ENCODE peak calls at places on chromosomes 12 and 14, in four cellular contexts. V, T, G and N are unnamed samples. For H3K9me3, the result is how much of the 10 kb centered on the place peaks cover.

GRCh38 chr12:124680863-124681778 is 113.7 kb upstream of the NCOR2 start:
- DNase-seq in T (peak), V (peak), G (no peak), N (peak)

GRCh38 chr14:38883127-38883526 is 219.9 kb downstream of the SEC23A start:
- DNase-seq in T (no peak), G (no peak), V (no peak), N (no peak)

GRCh38 chr12:28253175-28253641 is 63.0 kb downstream of the CCDC91 start:
- DNase-seq in V (no peak), G (peak), T (no peak), N (no peak)

GRCh38 chr12:112848972-112849371 is 57.4 kb downstream of the RPH3A start:
- DNase-seq in T (no peak), V (no peak), G (no peak), N (no peak)

GRCh38 chr12:25959069-25959961 is 833 bp downstream of the RASSF8 start:
- DNase-seq in G (no peak), V (peak), T (peak), N (peak)

GRCh38 chr14:87772854-87773253 is 220.1 kb downstream of the GALC start:
- DNase-seq in T (no peak), G (no peak), V (no peak), N (no peak)

GRCh38 chr12:65608319-65608916 is 215.9 kb upstream of the HMGA2 start:
- DNase-seq in T (no peak), V (no peak), G (no peak), N (no peak)

GRCh38 chr12:89648211-89648930 is 60.3 kb downstream of the ATP2B1 start:
- DNase-seq in G (no peak), T (no peak), V (no peak), N (no peak)

GRCh38 chr12:857611-858010 is 91.9 kb downstream of the RAD52 start:
- DNase-seq in G (no peak), T (no peak), V (no peak), N (no peak)

GRCh38 chr14:41604793-41605534 is 1.7 kb upstream of the LRFN5 start:
- DNase-seq in V (peak), T (no peak), G (no peak), N (peak)

GRCh38 chr14:34498684-34499412 is 36.8 kb upstream of the SPTSSA start:
- DNase-seq in G (no peak), T (no peak), V (no peak), N (no peak)

GRCh38 chr12:57983150-57983857 is 41.9 kb downstream of the ATP23 start:
- DNase-seq in G (no peak), T (no peak), V (no peak), N (peak)

GRCh38 chr12:52029686-52030085 is 21.6 kb upstream of the NR4A1 start:
- DNase-seq in G (no peak), V (peak), T (no peak), N (no peak)

GRCh38 chr14:44820230-44820964 is 141.3 kb downstream of the KLHL28 start:
- DNase-seq in V (no peak), T (no peak), G (no peak), N (no peak)

GRCh38 chr12:43336962-43337555 is 214.9 kb downstream of the ADAMTS20 start:
- DNase-seq in G (no peak), V (no peak), T (no peak), N (no peak)

GRCh38 chr12:94873368-94874085 is 130.0 kb downstream of the NDUFA12 start:
- DNase-seq in V (peak), T (no peak), G (no peak), N (peak)

GRCh38 chr12:5251786-5252185 is 180.1 kb upstream of the NTF3 start:
- DNase-seq in T (no peak), V (no peak), G (no peak), N (no peak)

GRCh38 chr14:26286066-26286791 is 311.6 kb downstream of the NOVA1 start:
- DNase-seq in G (no peak), V (no peak), T (no peak), N (no peak)

GRCh38 chr14:74140374-74140850 is 55.7 kb downstream of the LIN52 start:
- DNase-seq in G (no peak), T (peak), V (no peak), N (peak)

GRCh38 chr12:19304149-19304780 is 135.0 kb upstream of the AEBP2 start:
- DNase-seq in V (no peak), G (no peak), T (no peak), N (no peak)

GRCh38 chr14:79831198-79831890 is 380.0 kb downstream of the DIO2 start:
- DNase-seq in T (no peak), G (no peak), V (no peak), N (no peak)

GRCh38 chr12:24573621-24574020 is 375.3 kb downstream of the BCAT1 start:
- DNase-seq in G (no peak), V (no peak), T (no peak), N (no peak)

GRCh38 chr12:68885381-68885780 is 47.6 kb downstream of the CPM start:
- DNase-seq in T (no peak), V (no peak), G (no peak), N (no peak)

GRCh38 chr14:74794947-74795346 is 31.8 kb downstream of the YLPM1 start:
- DNase-seq in T (no peak), V (no peak), G (no peak), N (no peak)

GRCh38 chr12:117797202-117797601 is 171.6 kb downstream of the KSR2 start:
- DNase-seq in G (no peak), T (no peak), V (no peak), N (no peak)
- H3K9me3 ChIP-seq in G (under half), T (under half), V (under half), N (under half)

GRCh38 chr12:104605685-104606084 is 148.9 kb downstream of the CHST11 start:
- DNase-seq in V (no peak), G (no peak), T (peak), N (peak)
- H3K4me3 ChIP-seq in V (no peak), G (no peak), T (no peak), N (no peak)

GRCh38 chr14:99589651-99590530 is 14.1 kb downstream of the CCDC85C start:
- DNase-seq in V (no peak), T (no peak), G (no peak), N (no peak)

GRCh38 chr14:99593971-99594841 is 9.8 kb downstream of the CCDC85C start:
- DNase-seq in V (no peak), G (no peak), T (no peak), N (peak)

GRCh38 chr14:99590746-99591555 is 13.1 kb downstream of the CCDC85C start:
- DNase-seq in G (no peak), V (no peak), T (no peak), N (no peak)

GRCh38 chr14:99592933-99593753 is 10.9 kb downstream of the CCDC85C start:
- DNase-seq in V (no peak), T (no peak), G (no peak), N (no peak)

GRCh38 chr14:99592394-99592793 is 11.6 kb downstream of the CCDC85C start:
- DNase-seq in V (no peak), T (no peak), G (no peak), N (no peak)
- H3K27ac ChIP-seq in V (no peak), T (no peak), G (no peak), N (peak)

DNA sequence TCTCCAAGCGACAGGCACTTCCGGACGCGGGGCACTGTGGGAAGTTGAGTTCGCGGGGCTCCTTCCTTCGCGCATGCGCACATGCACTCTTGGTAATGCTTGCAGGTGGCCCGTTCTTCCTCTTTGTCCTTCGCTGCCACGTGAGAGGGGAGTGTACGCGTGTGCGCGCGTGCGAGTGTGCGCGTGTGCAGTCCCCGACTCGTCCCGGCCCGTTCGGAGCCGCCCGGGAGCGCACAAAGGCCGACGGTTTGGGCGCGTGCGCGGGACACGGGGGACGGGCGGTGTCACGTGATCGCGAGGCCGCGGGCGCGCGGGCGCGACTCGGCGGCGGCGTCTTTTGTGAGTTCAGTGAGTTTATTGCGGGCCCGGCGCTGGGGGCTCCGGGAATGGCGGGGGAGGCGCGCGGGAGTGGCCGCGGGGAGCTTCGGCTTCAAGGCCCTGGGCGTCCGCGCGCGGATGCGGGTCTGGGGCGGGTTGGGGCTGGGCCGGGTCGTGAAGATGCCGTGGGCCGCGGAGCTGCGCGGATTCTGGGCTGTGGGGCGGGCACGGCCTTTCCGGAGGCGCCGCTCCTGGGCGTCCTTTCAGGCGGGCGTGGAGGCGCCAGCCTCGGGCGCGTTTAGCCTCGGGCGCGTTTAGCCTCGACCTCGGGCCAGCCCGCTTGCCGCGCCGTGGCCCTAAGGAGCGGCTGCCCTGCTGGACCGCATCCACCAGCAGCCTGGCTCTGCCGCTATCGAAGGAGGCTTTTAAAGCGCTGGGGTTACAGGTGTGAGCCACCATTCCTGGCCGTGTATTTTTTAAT is at the start of gene ZNF84:
- DNase-seq in G (peak), V (peak), T (peak), N (peak)
- H3K9me3 ChIP-seq in G (under half), V (under half), T (under half), N (under half)

DNA sequence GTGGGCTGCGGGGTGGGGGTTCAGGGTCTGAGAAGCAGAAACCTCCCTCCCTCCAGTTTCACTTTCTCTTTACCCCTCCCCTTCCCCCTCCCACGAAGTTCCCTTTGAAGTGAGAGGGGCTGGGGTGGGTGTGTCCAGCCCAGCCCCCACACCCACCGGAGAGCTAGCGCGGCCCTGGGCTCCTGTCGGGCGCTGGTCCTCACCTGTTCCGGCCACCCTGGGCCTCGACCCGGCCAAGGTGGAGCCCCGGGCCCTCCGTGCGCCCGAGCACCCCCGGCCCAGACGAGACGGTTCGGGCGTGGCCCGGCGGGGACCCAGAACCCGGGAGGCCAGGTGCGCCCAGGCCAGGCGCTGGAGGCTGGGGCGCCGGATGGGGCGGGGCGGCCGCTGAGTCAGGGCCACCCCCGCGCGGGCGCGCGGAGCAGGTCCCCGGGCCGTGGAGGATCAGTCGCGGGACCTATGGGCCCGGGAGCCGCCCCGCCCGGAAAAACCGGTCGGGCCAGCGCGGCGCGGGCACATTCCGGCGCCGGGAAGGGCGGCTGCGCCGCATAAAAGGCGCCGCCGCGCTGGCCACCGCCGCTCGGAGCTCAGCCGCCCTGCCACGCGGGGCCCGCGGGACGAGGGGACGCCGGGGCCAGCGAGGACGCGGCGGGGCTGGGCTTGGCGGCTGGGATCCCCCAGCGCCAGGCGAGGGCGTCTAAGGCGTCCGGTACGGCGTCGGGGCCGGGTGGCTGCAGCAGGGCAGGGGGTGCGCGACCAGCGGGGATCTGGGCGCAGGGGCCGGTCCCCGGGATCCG is 21.6 kb upstream of the KIF26A start:
- DNase-seq in G (no peak), V (peak), T (peak), N (peak)
- H3K4me3 ChIP-seq in G (no peak), V (peak), T (peak), N (peak)

GRCh38 chr12:106629797-106630669 is 47.2 kb downstream of the RFX4 start:
- DNase-seq in V (no peak), G (no peak), T (no peak), N (no peak)

GRCh38 chr12:106633451-106633823 is 50.6 kb downstream of the RFX4 start:
- DNase-seq in V (no peak), G (no peak), T (no peak), N (no peak)

GRCh38 chr12:106632797-106633450 is 50.1 kb downstream of the RFX4 start:
- DNase-seq in T (no peak), V (no peak), G (no peak), N (no peak)

GRCh38 chr12:106631150-106631549 is 48.3 kb downstream of the RFX4 start:
- DNase-seq in G (no peak), T (no peak), V (no peak), N (no peak)

DNA sequence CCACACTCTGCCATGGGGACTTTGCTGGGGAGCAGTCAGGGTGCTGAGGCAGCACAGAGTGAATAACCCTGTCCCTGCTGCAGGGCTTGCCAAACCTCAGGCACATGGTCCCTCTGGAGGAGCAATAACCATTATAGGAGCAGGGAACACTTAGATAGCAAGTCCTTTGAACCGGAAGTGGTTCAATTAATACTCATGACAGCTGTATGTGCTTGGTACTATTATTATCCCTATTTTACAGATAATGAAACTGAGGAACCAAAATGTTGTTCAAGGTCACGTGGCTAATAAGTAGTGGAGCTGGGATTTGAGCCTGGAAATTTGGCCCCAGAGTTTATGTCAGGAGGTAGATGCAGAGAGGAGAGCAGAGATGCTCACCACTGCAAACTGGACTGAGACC is 49.0 kb downstream of the RFX4 start:
- DNase-seq in V (no peak), T (no peak), G (no peak), N (no peak)
- H3K27ac ChIP-seq in V (no peak), T (no peak), G (no peak), N (no peak)

GRCh38 chr12:31853977-31854376 is 105.2 kb upstream of the RESF1 start:
- DNase-seq in T (no peak), G (no peak), V (no peak), N (no peak)

GRCh38 chr12:31846405-31846804 is 112.8 kb upstream of the RESF1 start:
- DNase-seq in T (no peak), G (no peak), V (no peak), N (no peak)

GRCh38 chr12:31853520-31853919 is 105.7 kb upstream of the RESF1 start:
- DNase-seq in G (no peak), V (no peak), T (no peak), N (no peak)

GRCh38 chr12:31849090-31849687 is 110.0 kb upstream of the RESF1 start:
- DNase-seq in V (no peak), T (no peak), G (no peak), N (no peak)

DNA sequence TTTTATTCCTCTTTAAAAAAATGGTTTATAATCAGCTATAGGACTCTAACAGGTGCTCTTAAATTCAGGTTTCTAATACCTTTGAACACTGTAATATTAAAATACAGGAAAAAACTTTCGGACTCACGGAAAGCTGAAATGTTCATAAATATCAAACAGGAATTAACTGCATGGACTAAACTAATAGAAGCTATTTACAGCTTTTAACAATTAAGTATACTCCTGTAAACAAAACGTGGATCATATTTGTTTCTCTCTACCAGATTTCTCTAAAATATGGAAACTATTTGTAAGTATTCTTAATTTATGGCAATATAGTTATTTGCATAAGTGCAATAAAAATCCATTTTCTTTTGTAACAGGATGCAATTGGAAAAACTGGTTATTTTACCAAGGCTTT is 108.9 kb upstream of the RESF1 start:
- DNase-seq in V (no peak), G (no peak), T (no peak), N (no peak)
- H3K9me3 ChIP-seq in V (under half), G (under half), T (under half), N (under half)

DNA sequence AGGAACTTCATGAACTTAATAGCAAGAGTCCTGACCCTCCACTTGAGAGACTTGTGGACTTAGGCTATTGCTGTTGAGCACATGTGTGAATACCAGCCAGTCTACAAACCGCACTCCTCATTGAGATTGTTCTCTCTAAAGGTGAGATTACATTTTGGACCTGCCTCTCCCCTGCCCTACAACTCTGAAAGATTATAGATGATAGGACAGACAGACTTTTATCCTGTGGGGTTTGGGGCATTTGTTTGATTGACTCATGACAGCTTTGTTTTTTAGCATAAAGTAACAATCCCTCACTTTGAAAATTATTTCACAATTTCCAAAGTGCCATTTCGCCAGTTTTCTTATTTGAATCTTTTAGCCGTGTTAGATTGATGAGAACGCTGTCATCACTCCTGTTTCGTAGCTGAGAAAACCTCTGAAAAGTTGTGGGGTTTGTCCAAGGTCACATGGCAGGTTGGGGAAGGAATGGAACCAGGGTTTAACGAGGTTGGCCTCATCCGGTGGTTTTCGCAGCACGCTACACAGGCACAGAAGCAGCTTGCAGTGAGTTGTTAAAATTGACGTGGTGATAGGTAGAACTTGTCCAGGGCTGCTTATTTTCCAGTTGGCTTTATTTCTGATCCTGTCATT is 836 bp downstream of the EVL start:
- DNase-seq in G (peak), V (no peak), T (no peak), N (no peak)
- H3K4me3 ChIP-seq in G (peak), V (no peak), T (no peak), N (peak)

GRCh38 chr12:46553911-46554310 is 181.3 kb upstream of the SLC38A2 start:
- DNase-seq in T (no peak), V (no peak), G (no peak), N (no peak)
- H3K27ac ChIP-seq in T (no peak), V (no peak), G (no peak), N (no peak)

GRCh38 chr12:37546901-37547475 is 769.6 kb upstream of the ALG10B start:
- DNase-seq in G (no peak), T (no peak), V (no peak), N (no peak)
- H3K9me3 ChIP-seq in G (under half), T (under half), V (under half), N (under half)